ENCODE peak calls at places on chromosomes 6 and 20, in four cellular contexts. Z is HFFc6, H is RWPE2, T is skeletal muscle cell. Y is an unnamed sample.

GRCh38 chr6:154751020-154751800 is 18.0 kb downstream of the SCAF8 start:
- DNase-seq in Z (no peak), H (no peak), T (no peak), Y (no peak)

GRCh38 chr6:2209226-2209809 is 36.1 kb downstream of the GMDS start:
- DNase-seq in Z (no peak), H (no peak), T (no peak), Y (no peak)

GRCh38 chr6:168999392-168999791 is 254.3 kb downstream of the THBS2 start:
- DNase-seq in Z (no peak), H (peak), T (no peak), Y (no peak)

GRCh38 chr20:61628901-61629300 is 376.8 kb downstream of the CDH4 start:
- DNase-seq in Z (no peak), H (peak), T (peak), Y (no peak)

GRCh38 chr6:76876922-76877553 is 586.3 kb downstream of the HTR1B start:
- DNase-seq in Z (no peak), H (peak), T (no peak), Y (no peak)

GRCh38 chr20:59006864-59007757 is at the start of gene CTSZ:
- DNase-seq in Z (no peak), H (peak), T (no peak), Y (no peak)

GRCh38 chr20:10863337-10864060 is 189.7 kb upstream of the JAG1 start:
- DNase-seq in Z (peak), H (no peak), T (peak), Y (no peak)

GRCh38 chr20:2805682-2806350 is 5.4 kb upstream of the CPXM1 start:
- DNase-seq in Z (no peak), H (no peak), T (no peak), Y (no peak)

GRCh38 chr6:11766056-11766455 is 12.5 kb downstream of the ADTRP start:
- DNase-seq in Z (no peak), H (no peak), T (no peak), Y (no peak)

GRCh38 chr6:158938811-158939254 is 61.2 kb downstream of the RSPH3 start:
- DNase-seq in Z (peak), H (no peak), T (no peak), Y (peak)

GRCh38 chr20:62516345-62516744 is 40.5 kb upstream of the GATA5 start:
- DNase-seq in Z (peak), H (no peak), T (no peak), Y (no peak)

GRCh38 chr20:25859649-25860530 is 163.2 kb upstream of the ZNF337 start:
- DNase-seq in Z (peak), H (peak), T (no peak), Y (peak)

GRCh38 chr6:91659881-91660280 is 1073.0 kb upstream of the MAP3K7 start:
- DNase-seq in Z (no peak), H (no peak), T (no peak), Y (no peak)